ENCODE peak calls at places on chromosomes 13 and 19, in ten cellular contexts. H is HL-60, I is tibial nerve, P is ovary, M is hepatocyte, G is stomach, L is dorsolateral prefrontal cortex, Q is cardiac muscle cell, K is mammary epithelial cell, W is transverse colon. T is an unnamed sample.

GRCh38 chr13:34357435-34358232 is 539.7 kb downstream of the RFC3 start:
- DNase-seq in W (no peak), P (no peak), L (no peak), I (no peak), K (peak; percentile 79), G (no peak), Q (no peak), H (no peak), M (no peak), T (no peak)

GRCh38 chr13:30196025-30196424 is 111.3 kb downstream of the KATNAL1 start:
- DNase-seq in K (no peak), L (no peak), Q (peak; percentile 33), P (no peak), G (no peak), M (no peak), I (no peak), H (no peak), W (no peak), T (no peak)

GRCh38 chr19:47122359-47123335 is 8.0 kb upstream of the SAE1 start:
- DNase-seq in I (no peak), L (no peak), K (peak; percentile 67), P (no peak), W (no peak), H (no peak), M (no peak), G (no peak), Q (peak; percentile 44), T (no peak)

GRCh38 chr19:13153627-13154240 is 3.5 kb downstream of the IER2 start:
- DNase-seq in G (peak; percentile 44), Q (peak; percentile 49), K (no peak), P (peak; percentile 50), W (peak; percentile 47), M (peak; percentile 59), H (no peak), I (no peak), L (no peak), T (peak; percentile 75)

GRCh38 chr13:44894001-44894770 is 95.1 kb downstream of the NUFIP1 start:
- DNase-seq in G (peak; percentile 38), H (no peak), W (no peak), K (no peak), I (no peak), Q (peak; percentile 30), M (peak; percentile 20), P (no peak), L (no peak), T (no peak)

GRCh38 chr13:80825276-80825675 is 484.4 kb upstream of the SPRY2 start:
- DNase-seq in H (no peak), I (no peak), M (no peak), Q (no peak), L (no peak), P (no peak), G (no peak), K (no peak), W (no peak), T (no peak)

GRCh38 chr19:35559281-35559659 is 4.2 kb downstream of the ATP4A start:
- DNase-seq in W (no peak), P (no peak), K (no peak), I (no peak), L (no peak), G (no peak), M (no peak), H (no peak), Q (no peak), T (no peak)

GRCh38 chr13:113935523-113935922 is 38.4 kb downstream of the C13orf46 start:
- DNase-seq in L (no peak), M (no peak), G (no peak), I (no peak), W (no peak), P (no peak), Q (no peak), H (no peak), K (no peak), T (no peak)

GRCh38 chr19:52991484-52991883 is 22.2 kb upstream of the ERVV-1 start:
- DNase-seq in K (peak; percentile 86), M (no peak), Q (no peak), P (no peak), L (no peak), W (no peak), I (no peak), G (no peak), H (no peak), T (no peak)

GRCh38 chr13:77176350-77176749 is 149.4 kb upstream of the FBXL3 start:
- DNase-seq in W (no peak), P (no peak), K (peak; percentile 84), Q (no peak), H (no peak), L (no peak), G (no peak), I (no peak), M (no peak), T (no peak)

GRCh38 chr13:39197645-39198007 is 159.4 kb downstream of the NHLRC3 start:
- DNase-seq in G (no peak), K (no peak), I (no peak), H (no peak), M (no peak), L (no peak), W (no peak), Q (peak; percentile 24), P (no peak), T (no peak)

GRCh38 chr13:98798849-98799645 is 46.6 kb upstream of the SLC15A1 start:
- DNase-seq in M (no peak), P (no peak), L (no peak), K (no peak), G (no peak), W (no peak), H (no peak), I (no peak), Q (no peak), T (no peak)

GRCh38 chr13:98796191-98796590 is 43.7 kb upstream of the SLC15A1 start:
- DNase-seq in I (no peak), G (no peak), P (no peak), H (no peak), L (no peak), K (no peak), Q (no peak), M (no peak), W (no peak), T (no peak)

GRCh38 chr13:98795220-98795619 is 42.7 kb upstream of the SLC15A1 start:
- DNase-seq in Q (no peak), H (no peak), P (no peak), M (no peak), K (no peak), G (no peak), I (no peak), W (no peak), L (no peak), T (no peak)

GRCh38 chr13:98796798-98797197 is 44.3 kb upstream of the SLC15A1 start:
- DNase-seq in I (no peak), G (no peak), Q (no peak), K (no peak), H (no peak), P (no peak), M (no peak), L (no peak), W (no peak), T (no peak)

GRCh38 chr13:98797456-98797855 is 45.0 kb upstream of the SLC15A1 start:
- DNase-seq in L (no peak), M (no peak), G (no peak), W (no peak), H (no peak), K (no peak), Q (no peak), P (no peak), I (no peak), T (no peak)
- H3K27ac ChIP-seq in L (no peak overlapping the region), M (peak overlapping the region; percentile 72), G (no peak overlapping the region), W (no peak overlapping the region), H (no peak overlapping the region), K (no peak overlapping the region), Q (no peak overlapping the region), P (no peak overlapping the region), I (no peak overlapping the region), T (no peak overlapping the region)

DNA sequence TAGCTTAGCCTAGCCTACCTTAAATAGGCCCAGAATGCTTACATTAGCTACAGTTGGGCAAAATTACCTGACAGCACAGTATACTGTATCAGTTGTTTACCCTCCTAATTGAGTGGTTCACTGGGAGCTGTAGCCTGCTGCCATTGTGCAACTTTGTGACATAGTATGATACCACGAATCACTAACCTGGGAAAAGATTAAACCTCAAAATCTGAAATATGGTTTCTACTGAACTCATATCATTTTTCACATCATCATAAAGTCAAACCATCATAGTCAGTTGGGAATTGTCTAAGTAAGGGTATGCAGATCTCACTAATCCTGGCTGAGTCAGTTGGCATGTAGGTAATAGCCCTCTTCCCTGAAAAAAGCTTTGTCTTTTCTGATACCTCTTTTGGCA is 9.1 kb downstream of the PAN3 start:
- DNase-seq in G (no peak), K (peak; percentile 70), L (no peak), H (no peak), I (no peak), Q (no peak), W (no peak), P (no peak), M (no peak), T (no peak)
- H3K27ac ChIP-seq in G (no peak overlapping the region), K (no peak overlapping the region), L (no peak overlapping the region), H (no peak overlapping the region), I (no peak overlapping the region), Q (no peak overlapping the region), W (no peak overlapping the region), P (no peak overlapping the region), M (no peak overlapping the region), T (no peak overlapping the region)

GRCh38 chr19:41543582-41543981 is 32.4 kb upstream of the CEACAM21 start:
- DNase-seq in G (no peak), K (no peak), Q (no peak), H (no peak), L (no peak), I (no peak), M (no peak), W (no peak), P (no peak), T (no peak)
- H3K27ac ChIP-seq in G (no peak overlapping the region), K (no peak overlapping the region), Q (no peak overlapping the region), H (no peak overlapping the region), L (no peak overlapping the region), I (no peak overlapping the region), M (no peak overlapping the region), W (no peak overlapping the region), P (no peak overlapping the region), T (no peak overlapping the region)

GRCh38 chr13:33265133-33265532 is 20.4 kb downstream of the STARD13 start:
- DNase-seq in M (no peak), P (no peak), L (no peak), Q (no peak), K (no peak), I (no peak), W (no peak), G (no peak), H (no peak), T (no peak)

GRCh38 chr13:33262997-33263396 is 22.6 kb downstream of the STARD13 start:
- DNase-seq in Q (no peak), W (no peak), M (no peak), K (no peak), H (no peak), P (no peak), L (no peak), I (no peak), G (no peak), T (no peak)

GRCh38 chr13:33264620-33264978 is 21.0 kb downstream of the STARD13 start:
- DNase-seq in L (no peak), H (no peak), G (no peak), Q (no peak), M (no peak), W (peak; percentile 49), I (no peak), P (no peak), K (no peak), T (no peak)

GRCh38 chr13:33263484-33263883 is 22.1 kb downstream of the STARD13 start:
- DNase-seq in M (no peak), Q (no peak), L (no peak), P (no peak), K (no peak), I (no peak), W (no peak), G (no peak), H (no peak), T (no peak)

GRCh38 chr13:33263976-33264619 is 21.5 kb downstream of the STARD13 start:
- DNase-seq in M (no peak), Q (no peak), W (no peak), K (no peak), I (no peak), G (no peak), P (no peak), L (no peak), H (no peak), T (no peak)
- H3K27ac ChIP-seq in M (no peak overlapping the region), Q (no peak overlapping the region), W (peak overlapping the region; percentile 80), K (no peak overlapping the region), I (peak overlapping the region; percentile 97), G (no peak overlapping the region), P (no peak overlapping the region), L (peak overlapping the region; percentile 86), H (no peak overlapping the region), T (no peak overlapping the region)

T was measured in pancreas.